ENCODE peak calls at places on chromosomes 7 and 10, in four cellular contexts. One of them, this sample, is unnamed.

GRCh38 chr10:113222207-113222606 is 272.2 kb downstream of the TCF7L2 start:
- DNase-seq in HepG2: no peak
- DNase-seq in K562: no peak
- DNase-seq in GM12878: no peak
- DNase-seq in this sample: no peak

GRCh38 chr10:80484243-80484642 is 30.1 kb downstream of the TSPAN14 start:
- DNase-seq in HepG2: no peak
- DNase-seq in K562: no peak
- DNase-seq in GM12878: no peak
- DNase-seq in this sample: no peak

GRCh38 chr7:155998328-155998691 is 186.0 kb upstream of the SHH start:
- DNase-seq in HepG2: no peak
- DNase-seq in K562: no peak
- DNase-seq in GM12878: no peak
- DNase-seq in this sample: no peak

GRCh38 chr7:151083071-151083823 is at the start of gene TMUB1:
- DNase-seq in HepG2: peak; percentile 50
- DNase-seq in K562: peak; percentile 80
- DNase-seq in GM12878: no peak
- DNase-seq in this sample: peak; percentile 64

GRCh38 chr10:92834981-92835380 is 13.3 kb upstream of the EXOC6 start:
- DNase-seq in HepG2: no peak
- DNase-seq in K562: no peak
- DNase-seq in GM12878: no peak
- DNase-seq in this sample: no peak

GRCh38 chr10:42149027-42149700 is 489.2 kb downstream of the ZNF33B start:
- DNase-seq in HepG2: no peak
- DNase-seq in K562: no peak
- DNase-seq in GM12878: no peak
- DNase-seq in this sample: no peak

GRCh38 chr7:20895563-20895962 is 108.9 kb upstream of the SP8 start:
- DNase-seq in HepG2: no peak
- DNase-seq in K562: no peak
- DNase-seq in GM12878: no peak
- DNase-seq in this sample: no peak

GRCh38 chr7:47336178-47337020 is 245.5 kb downstream of the TNS3 start:
- DNase-seq in HepG2: no peak
- DNase-seq in K562: no peak
- DNase-seq in GM12878: no peak
- DNase-seq in this sample: no peak

DNA sequence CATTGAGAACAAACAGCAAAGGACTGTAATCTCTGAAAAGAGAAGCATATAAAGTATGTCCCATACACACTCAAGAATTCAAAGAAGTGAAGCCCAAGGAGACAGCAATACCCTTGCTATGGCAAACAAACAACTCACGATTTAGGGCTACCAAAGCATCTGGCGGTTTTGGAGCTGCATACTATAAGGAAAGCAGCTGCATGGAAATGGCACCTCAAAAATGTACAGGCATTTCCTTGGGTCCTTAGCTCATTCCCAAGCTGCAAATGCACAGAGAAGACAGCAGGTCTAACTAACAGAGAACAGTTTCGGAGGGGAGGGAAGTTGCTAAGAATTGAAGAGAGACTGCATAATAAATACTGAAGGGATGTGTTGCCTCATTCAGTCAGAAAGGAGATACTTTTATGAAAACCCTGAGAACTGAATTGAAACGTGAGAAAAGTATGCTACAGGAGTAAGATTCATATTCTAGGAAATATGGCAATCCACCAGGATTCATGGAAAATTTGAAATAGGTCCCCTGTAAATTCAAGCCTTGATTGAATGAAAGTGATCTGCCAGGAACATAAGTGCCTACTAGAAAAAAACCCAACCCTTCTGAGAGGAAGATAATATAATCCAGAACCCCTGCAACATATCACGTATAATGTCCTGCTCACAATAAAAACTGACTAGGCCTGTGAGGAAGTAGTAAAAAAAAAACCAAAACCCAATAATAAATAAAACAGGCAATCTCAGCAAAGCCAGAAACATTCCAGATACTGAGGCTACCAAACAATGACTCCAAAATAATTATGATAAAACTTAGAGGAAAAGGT is 36.4 kb downstream of the CUBN start:
- DNase-seq in HepG2: no peak
- DNase-seq in K562: no peak
- DNase-seq in GM12878: no peak
- DNase-seq in this sample: no peak
- TF ChIP-seq EP300 in HepG2: no peak
- TF ChIP-seq EP300 in K562: no peak
- TF ChIP-seq EP300 in GM12878: no peak
- TF ChIP-seq EP300 in this sample: no peak

GRCh38 chr7:55074008-55074499 is 55.2 kb downstream of the EGFR start:
- DNase-seq in HepG2: peak; percentile 44
- DNase-seq in K562: no peak
- DNase-seq in GM12878: peak; percentile 91
- DNase-seq in this sample: peak; percentile 93
- TF ChIP-seq MYC in HepG2: no peak
- TF ChIP-seq MYC in K562: no peak
- TF ChIP-seq MYC in GM12878: no peak
- TF ChIP-seq MYC in this sample: peak; percentile 96

DNA sequence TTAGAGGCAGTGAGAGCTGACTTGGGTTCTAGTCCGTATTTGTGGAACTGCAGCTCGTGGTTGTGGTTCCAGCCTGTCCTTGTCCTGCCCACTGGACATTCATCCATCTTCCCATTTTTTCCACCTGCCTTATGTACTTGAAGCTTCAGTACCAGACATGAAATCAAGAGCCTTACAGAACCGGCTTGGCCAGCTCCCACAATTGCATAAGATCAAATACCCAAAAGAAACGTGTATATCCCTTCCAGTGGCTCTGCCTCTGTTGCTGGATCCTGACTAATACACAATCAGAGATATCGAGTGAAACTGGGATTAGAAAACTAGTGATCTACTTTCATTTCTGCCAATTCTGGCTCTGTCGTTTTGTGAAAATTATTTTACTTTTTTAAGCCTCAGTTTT is 23.8 kb upstream of the LIPA start:
- DNase-seq in HepG2: no peak
- DNase-seq in K562: no peak
- DNase-seq in GM12878: no peak
- DNase-seq in this sample: no peak
- TF ChIP-seq EP300 in HepG2: no peak
- TF ChIP-seq EP300 in K562: no peak
- TF ChIP-seq EP300 in GM12878: no peak
- TF ChIP-seq EP300 in this sample: no peak

GRCh38 chr10:122164815-122165491 is 106.1 kb upstream of the BTBD16 start:
- DNase-seq in HepG2: peak; percentile 90
- DNase-seq in K562: no peak
- DNase-seq in GM12878: no peak
- DNase-seq in this sample: no peak
- TF ChIP-seq MYC in HepG2: no peak
- TF ChIP-seq MYC in K562: no peak
- TF ChIP-seq MYC in GM12878: no peak
- TF ChIP-seq MYC in this sample: no peak

DNA sequence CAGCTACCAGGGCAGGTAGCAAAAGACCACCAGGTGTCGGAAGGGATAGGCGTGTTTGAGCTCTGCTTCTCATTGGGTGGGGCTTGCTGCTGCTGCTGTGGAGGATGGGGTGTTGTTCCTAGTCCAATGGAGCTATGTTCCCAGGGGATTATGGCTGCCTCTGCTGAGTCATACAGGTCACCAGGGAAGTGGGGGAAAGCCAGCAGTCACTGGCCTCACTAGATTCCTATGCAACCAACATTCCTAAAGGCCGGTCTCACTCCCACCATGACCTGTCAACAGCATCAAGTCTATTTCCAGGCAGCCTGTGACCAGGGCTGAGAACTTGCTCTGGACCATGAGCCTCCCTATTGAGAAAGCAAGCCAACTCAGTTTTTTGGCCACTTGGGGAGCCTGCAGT is 1160.8 kb downstream of the REEP3 start:
- DNase-seq in HepG2: no peak
- DNase-seq in K562: no peak
- DNase-seq in GM12878: no peak
- DNase-seq in this sample: no peak
- TF ChIP-seq EP300 in HepG2: no peak
- TF ChIP-seq EP300 in K562: no peak
- TF ChIP-seq EP300 in GM12878: no peak
- TF ChIP-seq EP300 in this sample: no peak

GRCh38 chr7:94971051-94971867 is 63.9 kb downstream of the PPP1R9A start:
- DNase-seq in HepG2: peak; percentile 72
- DNase-seq in K562: no peak
- DNase-seq in GM12878: no peak
- DNase-seq in this sample: no peak
- TF ChIP-seq MYC in HepG2: no peak
- TF ChIP-seq MYC in K562: no peak
- TF ChIP-seq MYC in GM12878: no peak
- TF ChIP-seq MYC in this sample: no peak

DNA sequence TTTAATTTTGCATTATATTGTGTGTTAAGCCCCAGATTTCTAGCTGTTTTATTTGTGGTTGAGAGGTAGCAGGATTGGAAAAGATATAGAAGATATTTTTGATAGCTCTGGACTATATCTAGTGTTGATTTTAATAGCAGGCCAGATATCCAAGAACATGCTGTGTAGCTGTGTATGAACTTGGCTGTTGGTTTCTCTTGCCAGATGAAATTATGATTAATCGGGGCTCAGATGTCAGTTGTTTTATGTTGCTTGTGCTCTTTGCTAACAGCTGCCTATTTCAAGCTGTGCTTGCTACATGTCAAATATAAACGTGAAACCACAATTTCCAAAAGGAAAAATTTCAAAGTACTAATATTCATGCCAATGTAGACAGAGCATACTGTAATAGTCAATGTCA is 141.1 kb downstream of the GRM3 start:
- DNase-seq in HepG2: no peak
- DNase-seq in K562: no peak
- DNase-seq in GM12878: no peak
- DNase-seq in this sample: no peak
- TF ChIP-seq EP300 in HepG2: no peak
- TF ChIP-seq EP300 in K562: no peak
- TF ChIP-seq EP300 in GM12878: no peak
- TF ChIP-seq EP300 in this sample: no peak

GRCh38 chr7:113199841-113200240 is 81.5 kb upstream of the SMIM30 start:
- DNase-seq in HepG2: no peak
- DNase-seq in K562: no peak
- DNase-seq in GM12878: no peak
- DNase-seq in this sample: no peak

GRCh38 chr7:113197274-113197673 is 78.9 kb upstream of the SMIM30 start:
- DNase-seq in HepG2: no peak
- DNase-seq in K562: no peak
- DNase-seq in GM12878: no peak
- DNase-seq in this sample: no peak

GRCh38 chr7:113202282-113202681 is 83.9 kb upstream of the SMIM30 start:
- DNase-seq in HepG2: no peak
- DNase-seq in K562: no peak
- DNase-seq in GM12878: no peak
- DNase-seq in this sample: no peak

GRCh38 chr7:113198226-113198625 is 79.9 kb upstream of the SMIM30 start:
- DNase-seq in HepG2: no peak
- DNase-seq in K562: no peak
- DNase-seq in GM12878: no peak
- DNase-seq in this sample: no peak

DNA sequence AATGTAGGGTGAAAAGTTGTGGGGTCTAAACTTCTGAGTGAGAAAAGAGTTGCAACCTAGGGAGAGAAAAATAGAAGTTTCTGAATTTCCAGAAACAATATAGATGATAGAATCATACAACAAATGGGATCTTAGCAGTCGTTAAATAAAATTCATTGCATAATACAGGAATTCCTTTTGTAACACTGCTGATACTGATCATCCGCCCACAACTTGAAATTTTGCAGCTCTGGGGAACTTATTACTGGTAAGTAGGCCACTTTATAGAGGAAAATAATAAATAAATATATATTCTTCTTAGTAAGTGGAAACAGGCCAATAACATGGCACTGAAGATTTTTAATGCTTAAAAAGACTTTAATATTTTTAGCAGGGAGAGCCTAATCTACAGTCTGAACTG is 81.9 kb upstream of the SMIM30 start:
- DNase-seq in HepG2: no peak
- DNase-seq in K562: no peak
- DNase-seq in GM12878: no peak
- DNase-seq in this sample: no peak
- TF ChIP-seq MYC in HepG2: no peak
- TF ChIP-seq MYC in K562: no peak
- TF ChIP-seq MYC in GM12878: no peak
- TF ChIP-seq MYC in this sample: no peak

This sample was measured in A549.